ENCODE peak calls at places on chromosomes 7 and 10, in four cellular contexts. T, S, Z and I are unnamed samples.

GRCh38 chr10:104449402-104449801 is 95.8 kb downstream of the CFAP58 start:
- DNase-seq in T (no peak), Z (peak), S (no peak), I (no peak)

GRCh38 chr7:32958046-32959025 is 1.1 kb downstream of the FKBP9 start:
- DNase-seq in S (peak), Z (peak), T (peak), I (no peak)

GRCh38 chr10:50615654-50616053 is 8.1 kb downstream of the SGMS1 start:
- DNase-seq in T (no peak), Z (no peak), S (no peak), I (no peak)

GRCh38 chr7:97480700-97481410 is 251.0 kb upstream of the TAC1 start:
- DNase-seq in Z (no peak), S (no peak), T (no peak), I (no peak)

GRCh38 chr7:129607471-129608120 is 3.9 kb upstream of the NRF1 start:
- DNase-seq in Z (no peak), S (no peak), T (no peak), I (peak)

GRCh38 chr7:40221836-40222235 is 87.0 kb downstream of the SUGCT start:
- DNase-seq in Z (peak), T (no peak), S (peak), I (no peak)

GRCh38 chr7:380226-380550 is 90.2 kb downstream of the FOXL3 start:
- DNase-seq in Z (no peak), S (peak), T (no peak), I (no peak)

GRCh38 chr10:63240807-63241206 is 107.7 kb downstream of the NRBF2 start:
- DNase-seq in T (no peak), Z (no peak), S (no peak), I (no peak)

GRCh38 chr10:35598379-35598778 is 6.8 kb upstream of the GJD4 start:
- DNase-seq in S (no peak), Z (no peak), T (no peak), I (no peak)

GRCh38 chr7:151248191-151249033 is at the start of gene SMARCD3:
- DNase-seq in T (peak), S (peak), Z (peak), I (no peak)

GRCh38 chr10:76205361-76205760 is 773.9 kb downstream of the LRMDA start:
- DNase-seq in Z (no peak), S (no peak), T (no peak), I (no peak)

GRCh38 chr7:149624006-149624405 is 126.4 kb upstream of the ZNF746 start:
- DNase-seq in T (peak), Z (peak), S (no peak), I (no peak)

GRCh38 chr7:79055722-79056415 is 397.6 kb downstream of the MAGI2 start:
- DNase-seq in T (peak), Z (no peak), S (no peak), I (no peak)

GRCh38 chr10:33193057-33193866 is 141.2 kb downstream of the NRP1 start:
- DNase-seq in Z (peak), T (peak), S (peak), I (peak)

GRCh38 chr10:80486151-80486692 is 32.1 kb downstream of the TSPAN14 start:
- DNase-seq in S (peak), T (no peak), Z (no peak), I (no peak)

GRCh38 chr7:28956608-28957063 is 1.5 kb downstream of the TRIL start:
- DNase-seq in S (peak), Z (peak), T (peak), I (no peak)

GRCh38 chr7:90483236-90483635 is 13.8 kb downstream of the PTTG1IP2 start:
- DNase-seq in S (no peak), T (no peak), Z (no peak), I (no peak)

GRCh38 chr10:62188021-62188616 is 80.5 kb downstream of the RTKN2 start:
- DNase-seq in S (no peak), T (no peak), Z (no peak), I (no peak)

GRCh38 chr10:84311596-84311995 is 16.8 kb upstream of the CCSER2 start:
- DNase-seq in S (no peak), T (no peak), Z (no peak), I (no peak)

GRCh38 chr10:30039988-30040387 is 19.4 kb downstream of the JCAD start:
- DNase-seq in T (no peak), Z (no peak), S (no peak), I (peak)

GRCh38 chr7:35185908-35186731 is 67.8 kb downstream of the TBX20 start:
- DNase-seq in S (peak), Z (peak), T (no peak), I (no peak)

GRCh38 chr7:136214356-136214755 is 237.2 kb upstream of the MTPN start:
- DNase-seq in Z (peak), T (no peak), S (no peak), I (no peak)

GRCh38 chr7:41520445-41520844 is 182.4 kb downstream of the INHBA start:
- DNase-seq in Z (no peak), S (no peak), T (no peak), I (no peak)

GRCh38 chr7:98217623-98218582 is 6.7 kb downstream of the BHLHA15 start:
- DNase-seq in S (peak), T (no peak), Z (no peak), I (no peak)

GRCh38 chr10:60293797-60294196 is 95.9 kb downstream of the ANK3 start:
- DNase-seq in T (no peak), S (no peak), Z (peak), I (no peak)

GRCh38 chr7:93828260-93828659 is 62.3 kb downstream of the TFPI2 start:
- DNase-seq in S (no peak), T (no peak), Z (no peak), I (no peak)

GRCh38 chr7:55534262-55534915 is 37.9 kb downstream of the VOPP1 start:
- DNase-seq in T (no peak), Z (peak), S (peak), I (no peak)

GRCh38 chr10:19659920-19660655 is 156.1 kb upstream of the PLXDC2 start:
- DNase-seq in S (no peak), Z (peak), T (no peak), I (no peak)

GRCh38 chr7:30866939-30867338 is 44.7 kb upstream of the AQP1 start:
- DNase-seq in Z (no peak), T (no peak), S (no peak), I (no peak)

GRCh38 chr10:110005716-110006115 is 2.1 kb upstream of the ADD3 start:
- DNase-seq in S (peak), T (peak), Z (peak), I (no peak)

GRCh38 chr10:48536226-48536500 is 68.7 kb downstream of the ARHGAP22 start:
- DNase-seq in T (no peak), Z (no peak), S (no peak), I (no peak)
- H3K27ac ChIP-seq in T (no peak), Z (no peak), S (no peak), I (no peak)

DNA sequence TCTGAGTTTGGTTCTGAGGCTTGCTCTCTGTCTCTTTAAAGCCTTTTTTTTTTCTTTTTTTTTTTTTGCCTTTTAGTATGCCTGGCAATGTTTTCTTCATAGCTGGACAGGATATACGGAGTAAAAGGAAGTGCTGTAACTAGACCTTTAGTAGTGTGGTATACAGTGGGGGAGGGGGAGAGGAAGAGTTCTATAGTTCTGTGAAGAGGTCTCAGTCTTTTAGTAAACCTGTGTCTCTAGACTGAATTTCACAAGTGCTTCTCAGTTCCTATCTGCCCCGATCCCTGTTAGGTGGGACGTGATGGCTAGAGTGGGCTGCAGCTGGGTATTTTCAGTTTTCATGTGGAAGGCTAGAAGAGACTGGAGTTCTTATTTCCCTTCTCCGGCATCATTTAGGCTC is 3.1 kb upstream of the ABCC2 start:
- DNase-seq in T (no peak), S (no peak), Z (peak), I (no peak)
- H3K4me3 ChIP-seq in T (no peak), S (no peak), Z (peak), I (no peak)

DNA sequence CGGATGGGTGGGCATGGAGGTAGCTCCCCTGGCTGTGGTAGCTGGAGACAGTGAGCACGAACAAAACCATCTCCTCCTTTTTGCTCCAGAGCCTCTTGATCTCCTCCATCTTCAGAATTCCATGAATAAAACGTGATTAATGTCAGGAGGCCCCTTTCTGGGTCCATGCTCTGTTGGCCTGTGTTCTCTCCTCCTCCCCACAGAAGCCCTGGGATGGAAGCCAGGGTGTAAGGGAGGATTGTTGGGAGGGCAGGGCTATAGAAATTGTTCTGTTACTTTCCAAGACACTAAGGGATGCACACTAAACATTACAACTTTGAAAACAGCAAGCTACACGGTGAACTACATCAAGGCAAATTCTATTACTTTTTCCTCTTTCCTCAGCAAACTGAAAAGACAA is 96.3 kb downstream of the RNF216 start:
- DNase-seq in T (no peak), S (no peak), Z (no peak), I (no peak)
- H3K27ac ChIP-seq in T (no peak), S (peak), Z (no peak), I (no peak)

DNA sequence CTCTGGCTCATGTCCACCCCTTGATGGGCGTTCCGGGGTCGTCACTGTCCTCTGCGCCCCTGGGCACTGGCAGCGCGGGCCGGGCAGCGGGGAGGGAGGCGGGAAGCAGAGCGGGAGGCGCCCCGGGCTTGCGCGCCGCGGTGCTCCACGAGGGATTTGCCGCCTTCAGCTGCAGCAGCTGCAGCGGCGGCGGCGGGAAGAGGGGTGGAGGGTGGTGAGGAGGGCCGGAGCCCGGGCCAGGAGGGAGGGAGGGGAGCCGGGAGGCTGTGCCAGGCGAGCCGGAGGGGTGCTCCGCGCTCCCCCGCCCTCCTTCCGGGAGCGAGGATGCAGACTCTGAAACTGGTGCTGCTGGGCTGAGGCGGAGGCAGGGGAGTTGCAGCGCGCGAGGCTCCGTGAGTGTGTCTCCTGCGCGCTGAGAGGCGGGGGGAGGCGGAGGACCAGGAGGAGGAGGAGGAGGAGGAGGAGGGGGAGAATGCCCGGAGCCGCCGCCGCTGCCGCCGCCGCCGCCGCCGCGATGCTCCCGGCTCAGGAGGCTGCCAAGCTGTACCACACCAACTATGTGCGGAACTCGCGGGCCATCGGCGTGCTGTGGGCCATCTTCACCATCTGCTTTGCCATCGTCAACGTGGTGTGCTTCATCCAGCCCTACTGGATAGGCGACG is at the start of gene LHFPL3:
- DNase-seq in T (no peak), S (no peak), Z (no peak), I (no peak)
- H3K4me3 ChIP-seq in T (no peak), S (peak), Z (peak), I (no peak)

DNA sequence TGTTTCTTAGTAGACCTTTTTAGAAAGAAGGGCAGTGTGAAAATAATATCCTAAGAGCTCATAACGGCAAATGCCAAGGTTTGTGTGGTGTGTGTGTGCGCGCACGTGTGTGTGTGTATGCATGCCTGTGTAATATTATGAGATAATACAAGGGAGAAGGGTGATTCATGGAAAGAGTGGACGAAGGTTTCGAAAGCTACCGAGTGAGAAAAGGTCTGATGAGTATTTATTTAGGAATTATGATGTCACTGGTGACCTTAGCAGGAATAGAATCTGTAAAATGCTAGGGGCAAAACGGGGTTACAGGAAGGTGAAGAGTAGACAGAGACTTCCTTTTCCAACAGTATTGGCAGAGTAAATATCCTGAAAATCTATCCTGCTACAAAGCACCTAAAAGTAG is 107.3 kb downstream of the AHR start:
- DNase-seq in S (no peak), Z (peak), T (no peak), I (no peak)
- H3K27ac ChIP-seq in S (no peak), Z (no peak), T (no peak), I (no peak)

GRCh38 chr10:90992462-90992861 is 71.6 kb upstream of the ANKRD1 start:
- DNase-seq in T (no peak), Z (no peak), S (no peak), I (no peak)
- H3K4me3 ChIP-seq in T (no peak), Z (no peak), S (no peak), I (no peak)

DNA sequence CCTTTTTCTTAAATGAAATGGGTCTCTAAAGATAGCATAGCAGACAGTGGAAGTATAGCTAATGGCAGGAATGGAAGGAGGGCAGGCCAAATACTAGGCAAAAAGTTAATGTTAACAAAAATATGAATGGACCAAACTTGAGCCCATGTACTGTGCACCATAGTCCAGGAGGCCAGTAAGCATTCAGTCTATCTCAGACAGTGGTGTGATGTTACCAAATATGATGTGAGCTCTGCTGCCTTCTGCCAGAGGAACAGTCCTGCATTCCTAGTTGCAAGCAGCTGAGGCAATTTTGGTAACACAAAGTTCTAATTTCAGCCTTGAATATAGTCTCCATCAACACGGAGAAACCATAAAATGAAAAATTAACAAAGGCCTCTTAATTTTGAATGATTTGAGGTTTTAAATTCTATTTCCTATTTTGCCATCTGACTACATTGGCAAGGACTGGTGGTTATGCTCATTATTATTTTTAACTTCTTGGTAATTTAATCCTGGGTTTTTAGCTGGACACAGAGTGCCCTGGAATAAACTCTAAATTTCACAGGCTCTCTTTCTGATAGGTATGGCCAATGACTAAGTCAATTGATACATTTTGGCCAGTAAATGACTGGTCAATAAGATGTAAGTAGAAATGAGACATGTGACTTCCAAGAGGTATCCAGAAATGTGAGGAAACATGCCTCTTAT is 317.0 kb upstream of the MYO3A start:
- DNase-seq in Z (no peak), T (no peak), S (no peak), I (no peak)
- H3K27ac ChIP-seq in Z (no peak), T (no peak), S (no peak), I (no peak)

GRCh38 chr10:116044722-116045374 is 228.2 kb downstream of the GFRA1 start:
- DNase-seq in S (peak), Z (no peak), T (no peak), I (no peak)
- H3K4me3 ChIP-seq in S (no peak), Z (no peak), T (no peak), I (no peak)

GRCh38 chr7:12802070-12802469 is 114.6 kb downstream of the ARL4A start:
- DNase-seq in T (no peak), S (no peak), Z (no peak), I (no peak)
- H3K27ac ChIP-seq in T (no peak), S (no peak), Z (no peak), I (no peak)

DNA sequence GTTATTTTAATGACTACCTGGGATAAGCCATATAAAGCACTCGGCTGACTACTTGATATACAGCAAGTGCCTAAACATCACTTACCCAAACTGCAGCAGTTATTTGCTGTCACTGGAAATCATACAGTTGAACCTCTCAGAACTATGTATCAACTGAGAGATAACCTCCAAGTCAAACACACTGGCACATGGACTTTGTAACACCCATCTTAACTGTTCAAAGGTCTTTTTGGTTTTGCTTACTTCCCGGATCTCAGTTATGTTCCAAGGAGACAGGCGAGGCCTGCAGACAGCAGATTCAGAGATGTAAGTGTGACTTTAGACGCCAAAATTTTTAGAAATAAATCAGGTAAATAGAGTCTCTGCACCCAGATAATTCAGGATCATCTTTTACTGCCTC is 34.6 kb upstream of the DAGLB start:
- DNase-seq in Z (no peak), T (no peak), S (no peak), I (no peak)
- H3K4me3 ChIP-seq in Z (peak), T (peak), S (peak), I (no peak)